ENCODE peak calls at places on chromosomes 1 and 21, in ten cellular contexts. Z is K562, V is pancreas, H is breast epithelium, Q is adipocyte, E is transverse colon, T is stomach, C is spleen, G is heart right ventricle, X is IMR-90. R is an unnamed sample.

GRCh38 chr1:163346326-163346870 is 24.6 kb downstream of the NUF2 start:
- DNase-seq in G (no peak), T (no peak), Z (no peak), V (no peak), Q (no peak), H (no peak), C (no peak), E (no peak), X (peak; percentile 41), R (no peak)

GRCh38 chr21:24045775-24046215 is 1561.5 kb downstream of the MRPL39 start:
- DNase-seq in C (peak; percentile 83), T (peak; percentile 66), Z (no peak), H (peak; percentile 79), X (peak; percentile 99), Q (peak; percentile 94), E (peak; percentile 10), G (peak; percentile 53), V (peak; percentile 37), R (peak; percentile 3)

GRCh38 chr1:1240822-1241587 is 5.5 kb downstream of the C1QTNF12 start:
- DNase-seq in C (no peak), Z (peak; percentile 45), H (no peak), T (peak; percentile 68), V (no peak), X (no peak), G (no peak), Q (no peak), E (no peak), R (no peak)

GRCh38 chr1:230735447-230735846 is 11.7 kb upstream of the CAPN9 start:
- DNase-seq in T (peak; percentile 63), G (no peak), Q (no peak), V (no peak), H (no peak), X (no peak), E (peak; percentile 41), Z (no peak), C (no peak), R (no peak)

GRCh38 chr1:187626056-187626455 is 797.3 kb downstream of the PLA2G4A start:
- DNase-seq in H (no peak), C (no peak), X (peak; percentile 5), E (no peak), Q (no peak), Z (no peak), V (no peak), G (no peak), T (no peak), R (peak; percentile 67)

GRCh38 chr1:66747500-66747899 is 4.8 kb upstream of the DYNLT5 start:
- DNase-seq in X (peak; percentile 44), H (no peak), Z (no peak), T (no peak), E (no peak), C (no peak), V (no peak), Q (peak; percentile 62), G (no peak), R (no peak)

GRCh38 chr1:228013322-228014234 is 6.8 kb downstream of the WNT3A start:
- DNase-seq in Z (no peak), Q (no peak), V (no peak), C (peak; percentile 73), E (no peak), G (no peak), H (peak; percentile 76), X (no peak), T (peak; percentile 22), R (no peak)

GRCh38 chr1:156642265-156643185 is 608 bp downstream of the BCAN start:
- DNase-seq in C (no peak), Q (no peak), H (no peak), T (no peak), G (no peak), X (no peak), Z (no peak), E (no peak), V (no peak), R (no peak)

GRCh38 chr1:11237364-11237755 is 25.0 kb downstream of the MTOR start:
- DNase-seq in E (no peak), H (no peak), C (no peak), V (no peak), X (no peak), Z (no peak), Q (no peak), T (no peak), G (no peak), R (no peak)

GRCh38 chr1:19786988-19787423 is 12.7 kb downstream of the TMCO4 start:
- DNase-seq in T (peak; percentile 61), E (peak; percentile 44), C (no peak), Z (no peak), X (no peak), H (peak; percentile 71), G (no peak), V (no peak), Q (no peak), R (no peak)

GRCh38 chr1:229027622-229028182 is 243.2 kb upstream of the RAB4A start:
- DNase-seq in G (no peak), H (no peak), V (no peak), E (peak; percentile 34), X (peak; percentile 37), Q (no peak), C (no peak), Z (no peak), T (no peak), R (peak; percentile 57)

GRCh38 chr1:202362212-202362611 is 13.7 kb downstream of the PPP1R12B start:
- DNase-seq in C (no peak), Z (no peak), T (no peak), Q (no peak), G (no peak), E (no peak), H (no peak), V (no peak), X (no peak), R (no peak)

GRCh38 chr1:84774674-84775548 is 84.7 kb upstream of the SSX2IP start:
- DNase-seq in E (no peak), Q (no peak), T (no peak), C (no peak), X (no peak), G (no peak), H (no peak), Z (no peak), V (no peak), R (no peak)

GRCh38 chr1:151715726-151716404 is 738 bp downstream of the CELF3 start:
- DNase-seq in H (no peak), T (no peak), E (no peak), V (no peak), Q (no peak), X (no peak), G (no peak), Z (peak; percentile 50), C (no peak), R (peak; percentile 64)

DNA sequence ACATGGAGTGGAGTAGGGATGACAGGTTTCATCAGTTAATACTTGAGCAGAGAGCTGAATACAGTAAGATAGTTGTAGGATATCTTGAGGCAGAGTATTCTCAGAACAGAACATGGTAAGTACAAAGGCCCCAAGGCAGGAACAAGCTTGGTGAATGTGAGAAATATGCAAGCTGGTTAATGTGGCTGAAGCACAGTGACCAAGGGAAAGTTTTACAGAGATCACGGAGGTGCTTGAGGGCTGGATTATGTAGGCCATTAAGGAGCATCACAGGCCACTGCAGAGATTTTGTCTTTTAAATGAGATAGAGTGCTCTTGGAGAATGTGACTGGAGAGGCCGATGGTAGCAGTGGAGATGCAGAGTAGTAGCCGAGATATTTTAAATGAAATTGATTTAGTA is 54.0 kb upstream of the BOLA1 start:
- DNase-seq in E (no peak), V (no peak), C (no peak), T (no peak), H (no peak), X (no peak), G (no peak), Q (no peak), Z (no peak), R (peak; percentile 29)
- H3K4me1 ChIP-seq in E (peaks cover 54% of the 10 kb centered on the region), V (peaks cover 31% of the 10 kb centered on the region), C (peaks cover 68% of the 10 kb centered on the region), T (peaks cover 38% of the 10 kb centered on the region), H (peaks cover 9% of the 10 kb centered on the region), X (peaks cover 10% of the 10 kb centered on the region), G (no peaks in the 10 kb centered on the region), Q (peaks cover 32% of the 10 kb centered on the region), Z (peaks cover 5% of the 10 kb centered on the region), R (peaks cover 44% of the 10 kb centered on the region)

GRCh38 chr1:182410620-182411273 is 10.3 kb upstream of the TEDDM1 start:
- DNase-seq in Q (peak; percentile 43), H (no peak), V (peak; percentile 16), G (peak; percentile 7), Z (no peak), C (no peak), X (no peak), E (no peak), T (no peak), R (no peak)

GRCh38 chr1:182410138-182410537 is 9.7 kb upstream of the TEDDM1 start:
- DNase-seq in T (no peak), V (no peak), C (no peak), E (no peak), Q (no peak), G (no peak), Z (no peak), H (no peak), X (no peak), R (no peak)

GRCh38 chr1:182415789-182416188 is 15.3 kb upstream of the TEDDM1 start:
- DNase-seq in T (no peak), Z (no peak), E (no peak), H (no peak), Q (no peak), X (no peak), C (no peak), G (no peak), V (no peak), R (no peak)

GRCh38 chr1:182413486-182413885 is 13.0 kb upstream of the TEDDM1 start:
- DNase-seq in H (no peak), T (no peak), V (no peak), Q (no peak), X (no peak), C (no peak), G (no peak), E (no peak), Z (no peak), R (no peak)

GRCh38 chr1:182413969-182414368 is 13.5 kb upstream of the TEDDM1 start:
- DNase-seq in X (no peak), Q (no peak), T (no peak), C (no peak), V (no peak), Z (no peak), H (no peak), G (no peak), E (no peak), R (no peak)
- H3K4me3 ChIP-seq in X (no peak overlapping the region), Q (no peak overlapping the region), T (no peak overlapping the region), C (no peak overlapping the region), V (no peak overlapping the region), Z (no peak overlapping the region), H (no peak overlapping the region), G (no peak overlapping the region), E (no peak overlapping the region), R (no peak overlapping the region)

GRCh38 chr1:116759636-116760035 is 5.4 kb downstream of the CD2 start:
- DNase-seq in E (no peak), C (no peak), Q (no peak), T (no peak), V (no peak), H (no peak), X (no peak), Z (no peak), G (no peak), R (no peak)
- H3K4me1 ChIP-seq in E (peaks cover 9% of the 10 kb centered on the region), C (peaks cover 51% of the 10 kb centered on the region), Q (peaks cover 14% of the 10 kb centered on the region), T (no peaks in the 10 kb centered on the region), V (no peaks in the 10 kb centered on the region), H (no peaks in the 10 kb centered on the region), X (no peaks in the 10 kb centered on the region), Z (peaks cover 23% of the 10 kb centered on the region), G (no peaks in the 10 kb centered on the region), R (no peaks in the 10 kb centered on the region)

DNA sequence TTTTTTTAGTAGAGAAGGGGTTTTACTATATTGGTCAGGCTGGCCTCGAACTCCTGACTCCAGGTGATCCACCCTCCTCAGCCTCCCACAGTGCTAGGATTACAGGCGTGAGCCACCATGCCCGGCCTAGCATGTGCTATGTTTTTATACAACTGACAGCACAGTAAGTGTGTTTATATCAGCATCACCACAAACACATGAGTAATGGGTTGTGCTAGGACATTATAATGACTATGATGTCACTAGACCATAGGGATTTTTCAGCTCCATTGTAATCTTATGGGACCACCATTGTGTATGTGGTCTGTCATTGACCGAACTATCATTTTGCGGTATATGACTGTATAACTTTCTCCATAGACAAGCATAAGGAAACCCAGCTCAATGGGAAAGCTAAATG is 6.3 kb downstream of the LEFTY2 start:
- DNase-seq in C (no peak), X (peak; percentile 31), H (no peak), Q (no peak), T (no peak), Z (no peak), E (no peak), G (no peak), V (no peak), R (no peak)
- H3K4me3 ChIP-seq in C (no peak overlapping the region), X (no peak overlapping the region), H (no peak overlapping the region), Q (no peak overlapping the region), T (no peak overlapping the region), Z (no peak overlapping the region), E (no peak overlapping the region), G (no peak overlapping the region), V (no peak overlapping the region), R (no peak overlapping the region)

R was measured in HAP-1.